ENCODE peak calls at places on chromosomes 12 and 14, in six cellular contexts. X is thyroid gland, C is prostate gland, U is right cardiac atrium, L is psoas muscle, F is GM23338. E is an unnamed sample. For H3K4me1, the result is how much of the 10 kb centered on the place peaks cover.

GRCh38 chr14:91961297-91962220 is 14.1 kb upstream of the FBLN5 start:
- DNase-seq in X (no peak), C (no peak), U (no peak), L (no peak), F (no peak), E (no peak)

GRCh38 chr14:56131865-56132830 is 13.9 kb downstream of the PELI2 start:
- DNase-seq in X (no peak), C (no peak), U (no peak), L (no peak), F (peak), E (no peak)

GRCh38 chr12:107404981-107405380 is 280.6 kb upstream of the PWP1 start:
- DNase-seq in X (peak), C (no peak), U (no peak), L (no peak), F (peak), E (no peak)

GRCh38 chr12:104605685-104606084 is 148.9 kb downstream of the CHST11 start:
- DNase-seq in X (peak), C (no peak), U (peak), L (peak), F (peak), E (no peak)

GRCh38 chr12:104370989-104371870 is 67.7 kb downstream of the EID3 start:
- DNase-seq in X (no peak), C (peak), U (no peak), L (no peak), F (peak), E (no peak)

GRCh38 chr14:89866458-89866857 is 88.1 kb downstream of the EFCAB11 start:
- DNase-seq in X (no peak), C (no peak), U (no peak), L (no peak), F (no peak), E (no peak)

GRCh38 chr12:57897296-57897974 is 43.9 kb upstream of the ATP23 start:
- DNase-seq in X (no peak), C (no peak), U (no peak), L (no peak), F (no peak), E (no peak)

GRCh38 chr12:119372540-119372939 is 38.0 kb downstream of the CCDC60 start:
- DNase-seq in X (no peak), C (no peak), U (no peak), L (no peak), F (no peak), E (no peak)

GRCh38 chr12:55712700-55713415 is 3.0 kb upstream of the BLOC1S1 start:
- DNase-seq in X (no peak), C (no peak), U (peak), L (peak), F (no peak), E (no peak)

GRCh38 chr14:22464422-22465142 is 124.4 kb downstream of the DAD1 start:
- DNase-seq in X (no peak), C (no peak), U (no peak), L (no peak), F (no peak), E (no peak)

GRCh38 chr12:53754633-53755261 is 3.0 kb upstream of the CISTR start:
- DNase-seq in X (peak), C (no peak), U (no peak), L (no peak), F (no peak), E (no peak)
- H3K4me1 ChIP-seq in X (under half), C (under half), U (under half), L (under half), F (half or more), E (under half)

GRCh38 chr14:101628471-101628966 is 67.2 kb downstream of the DIO3 start:
- DNase-seq in X (peak), C (peak), U (peak), L (peak), F (peak), E (peak)
- H3K4me3 ChIP-seq in X (no peak), C (no peak), U (no peak), L (peak), F (peak), E (no peak)

GRCh38 chr12:27615331-27615891 is 80.8 kb upstream of the REP15 start:
- DNase-seq in X (no peak), C (no peak), U (no peak), L (no peak), F (no peak), E (no peak)

GRCh38 chr12:27616356-27617150 is 79.7 kb upstream of the REP15 start:
- DNase-seq in X (peak), C (no peak), U (no peak), L (no peak), F (no peak), E (no peak)

GRCh38 chr12:27610380-27610779 is 85.9 kb upstream of the REP15 start:
- DNase-seq in X (no peak), C (peak), U (no peak), L (no peak), F (no peak), E (no peak)

GRCh38 chr12:27614866-27615265 is 81.4 kb upstream of the REP15 start:
- DNase-seq in X (no peak), C (no peak), U (no peak), L (no peak), F (no peak), E (no peak)

GRCh38 chr12:27614386-27614785 is 81.9 kb upstream of the REP15 start:
- DNase-seq in X (no peak), C (no peak), U (no peak), L (no peak), F (no peak), E (no peak)
- H3K4me1 ChIP-seq in X (under half), C (under half), U (under half), L (under half), F (under half), E (under half)

GRCh38 chr12:121036810-121037326 is 2.2 kb downstream of the OASL start:
- DNase-seq in X (no peak), C (no peak), U (no peak), L (no peak), F (no peak), E (no peak)
- H3K4me3 ChIP-seq in X (no peak), C (no peak), U (no peak), L (no peak), F (no peak), E (no peak)

DNA sequence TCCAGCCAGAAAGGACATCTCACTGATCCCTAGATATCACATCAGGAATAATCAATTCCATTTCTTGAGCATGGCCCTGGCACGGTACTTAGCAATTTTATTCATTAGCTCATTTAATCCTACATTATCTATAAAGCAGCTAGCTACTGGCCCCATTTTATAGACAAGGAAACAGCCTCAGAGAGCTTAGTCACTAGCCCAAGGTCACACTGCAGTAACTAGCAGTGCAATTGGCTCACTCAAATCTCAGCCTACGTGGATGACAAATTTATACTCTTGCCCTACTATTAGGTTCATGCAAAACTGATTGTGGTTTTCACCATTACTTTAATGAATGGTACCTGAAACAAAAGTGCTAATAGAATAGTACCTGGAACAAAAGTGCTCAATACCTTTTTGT is 41.7 kb downstream of the NUAK1 start:
- DNase-seq in X (no peak), C (no peak), U (no peak), L (no peak), F (no peak), E (no peak)
- H3K4me1 ChIP-seq in X (under half), C (under half), U (under half), L (under half), F (under half), E (under half)

DNA sequence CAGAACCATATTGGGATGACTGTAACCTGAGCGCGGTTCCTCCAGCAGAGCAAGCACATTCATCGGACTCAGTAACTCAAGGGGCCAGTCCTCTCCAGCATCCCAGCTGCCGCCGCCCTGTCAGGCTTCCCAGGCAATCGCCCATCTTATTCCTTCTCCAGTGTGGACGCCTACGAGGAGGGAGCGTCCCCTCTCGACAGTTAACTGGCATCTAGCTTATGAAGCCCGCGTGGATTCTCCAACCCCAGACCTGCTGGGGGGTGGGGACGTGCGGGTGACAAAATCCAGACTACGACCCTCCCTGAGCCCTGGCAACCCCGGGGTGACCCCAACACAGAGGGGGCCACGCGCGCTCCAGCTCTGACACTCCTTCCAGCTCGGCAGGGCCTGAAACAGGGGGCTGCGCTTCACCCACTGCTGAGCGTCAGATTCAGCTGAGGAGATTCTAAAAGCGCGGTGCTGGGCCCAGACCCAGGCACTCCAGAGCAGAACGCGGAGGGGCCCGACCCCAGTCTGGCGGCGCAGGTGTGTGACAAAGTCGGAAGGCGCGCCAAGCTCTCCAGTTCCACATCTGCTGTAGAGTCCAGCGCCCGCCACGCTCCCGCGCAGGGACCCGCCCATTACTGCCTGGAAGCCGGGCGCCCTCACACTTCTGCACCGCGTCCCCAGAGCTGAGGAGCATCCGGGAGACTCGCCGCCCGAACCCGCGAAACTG is 43.9 kb upstream of the ESR2 start:
- DNase-seq in X (peak), C (peak), U (peak), L (no peak), F (peak), E (peak)
- H3K4me3 ChIP-seq in X (peak), C (peak), U (peak), L (peak), F (peak), E (peak)

DNA sequence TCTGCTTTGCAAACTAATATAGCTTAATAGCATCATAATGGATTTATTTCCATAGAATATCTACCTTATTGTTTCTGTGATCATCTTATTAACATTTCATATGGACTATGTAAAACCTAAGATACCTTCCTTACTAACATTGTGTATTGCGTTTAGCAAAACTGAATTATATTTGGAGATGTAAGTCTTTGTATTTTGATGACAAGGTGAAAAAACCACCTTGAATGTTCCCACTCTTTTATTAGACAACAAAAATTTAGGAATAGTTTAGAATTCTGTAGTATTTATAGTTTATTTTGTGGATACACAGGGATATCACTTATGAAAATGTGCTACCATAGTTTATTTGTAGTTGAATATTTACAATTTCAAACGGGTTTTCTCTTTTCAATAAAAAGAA is 32.0 kb downstream of the RASSF8 start:
- DNase-seq in X (no peak), C (no peak), U (no peak), L (no peak), F (no peak), E (no peak)
- H3K4me1 ChIP-seq in X (under half), C (under half), U (under half), L (half or more), F (under half), E (under half)

DNA sequence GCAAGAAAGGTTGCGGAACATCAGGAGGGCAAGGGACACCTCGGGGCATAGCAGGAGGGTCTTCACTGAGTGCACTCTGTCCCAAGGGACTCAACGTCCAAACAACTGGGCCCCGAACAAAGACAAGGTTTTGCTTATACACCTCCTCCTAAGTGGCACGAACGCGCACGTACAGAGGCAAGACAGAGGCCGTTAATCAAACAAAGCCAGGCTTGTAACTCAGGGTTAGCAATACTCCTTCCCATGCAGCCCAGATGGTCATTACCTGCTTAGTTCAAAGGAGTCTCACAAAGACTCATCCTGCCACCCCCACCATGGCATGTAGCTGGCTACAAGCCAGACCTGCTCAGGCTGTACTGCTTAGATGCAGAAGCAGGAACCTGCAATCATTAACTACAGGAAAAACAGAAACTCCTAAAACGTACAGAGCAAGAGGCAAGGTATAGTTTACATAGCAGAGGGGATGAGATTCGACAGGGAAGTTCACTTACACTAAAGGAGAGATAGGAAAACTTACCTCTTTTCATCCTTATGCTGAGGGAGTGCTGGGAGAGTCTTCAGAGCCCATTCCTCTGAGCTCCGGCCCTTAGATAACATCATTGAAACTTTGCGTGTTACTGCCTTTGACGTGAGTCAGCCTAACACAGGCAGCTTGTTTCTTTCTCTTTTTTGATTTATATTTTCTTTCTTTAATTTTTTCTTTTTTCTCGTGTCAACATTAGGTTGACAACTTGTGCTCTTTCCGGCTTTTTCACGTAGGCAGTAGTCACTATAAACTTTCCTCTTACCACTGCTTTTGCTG is 1319.1 kb downstream of the TMEM121 start:
- DNase-seq in X (peak), C (peak), U (no peak), L (no peak), F (no peak), E (peak)
- H3K4me3 ChIP-seq in X (no peak), C (peak), U (no peak), L (peak), F (no peak), E (no peak)

GRCh38 chr12:65948320-65949008 is 124.2 kb downstream of the HMGA2 start:
- DNase-seq in X (peak), C (peak), U (peak), L (peak), F (no peak), E (peak)

GRCh38 chr12:65944637-65945036 is 120.4 kb downstream of the HMGA2 start:
- DNase-seq in X (no peak), C (no peak), U (no peak), L (no peak), F (no peak), E (no peak)

GRCh38 chr12:65946821-65947220 is 122.5 kb downstream of the HMGA2 start:
- DNase-seq in X (no peak), C (no peak), U (no peak), L (no peak), F (no peak), E (no peak)

GRCh38 chr12:65945457-65945856 is 121.2 kb downstream of the HMGA2 start:
- DNase-seq in X (no peak), C (no peak), U (no peak), L (no peak), F (no peak), E (no peak)

DNA sequence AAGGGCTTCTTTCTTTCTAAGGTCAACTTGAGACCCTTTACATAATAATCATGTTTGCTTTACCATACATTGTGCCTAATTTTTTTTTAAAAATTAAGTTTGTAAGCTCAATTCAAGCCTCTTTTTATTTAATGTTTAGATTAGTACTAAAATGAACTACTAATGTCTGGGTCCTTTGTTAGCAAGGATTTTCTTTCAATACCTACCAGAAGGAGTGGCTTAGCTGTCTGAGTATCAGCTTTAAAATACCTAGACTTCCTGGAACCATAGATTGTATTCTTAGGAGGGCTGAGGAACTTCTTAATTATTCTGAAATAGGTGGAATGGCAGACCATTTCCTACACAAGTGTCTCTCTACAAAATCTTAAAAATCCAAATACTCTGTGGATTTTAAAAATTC is 122.1 kb downstream of the HMGA2 start:
- DNase-seq in X (no peak), C (no peak), U (no peak), L (no peak), F (no peak), E (no peak)
- H3K4me1 ChIP-seq in X (under half), C (under half), U (under half), L (under half), F (under half), E (under half)

DNA sequence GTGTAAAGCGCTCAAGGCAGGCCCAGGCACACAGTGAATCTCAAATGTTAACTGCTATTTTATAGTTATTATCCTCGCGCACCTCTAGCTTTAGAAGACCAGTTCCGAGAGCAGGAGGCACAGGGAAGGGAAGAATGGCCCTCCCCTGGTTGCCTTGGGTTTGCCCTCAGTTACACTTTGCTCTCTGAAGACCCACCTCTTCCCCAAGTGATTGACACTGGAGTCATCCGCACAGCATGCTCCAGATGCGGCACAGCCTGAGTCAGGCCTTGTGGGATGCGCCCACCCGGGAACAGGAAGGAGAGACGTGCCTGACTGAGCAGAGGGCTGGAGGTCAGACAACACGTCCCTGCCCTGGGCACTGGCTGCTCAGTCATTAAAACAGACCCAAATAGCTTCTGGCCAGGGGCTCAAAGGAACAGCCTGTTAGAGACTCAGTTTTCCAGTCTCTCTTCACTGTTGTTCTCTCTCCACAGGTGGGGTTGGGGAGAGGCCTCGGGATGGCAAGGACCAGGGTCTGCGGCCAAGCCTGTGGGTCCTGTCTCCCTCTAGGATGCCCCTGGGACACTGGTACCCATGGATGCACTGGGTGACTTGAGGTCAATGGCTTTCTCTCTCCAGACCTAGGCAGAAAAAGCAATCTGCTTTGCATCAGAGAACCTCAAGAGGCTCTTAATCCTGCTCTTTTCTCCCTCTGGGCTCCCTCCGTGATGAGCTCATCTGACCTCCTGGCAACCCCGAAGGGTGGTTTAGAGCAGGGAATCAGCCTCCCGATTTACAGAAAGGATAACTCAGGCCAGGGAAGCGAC is 13.6 kb upstream of the MLXIP start:
- DNase-seq in X (peak), C (no peak), U (peak), L (peak), F (no peak), E (peak)
- H3K4me3 ChIP-seq in X (no peak), C (no peak), U (no peak), L (peak), F (peak), E (peak)

E was measured in body of pancreas.